ENCODE peak calls at places on chromosomes 4 and X, in five cellular contexts. L is tibial nerve; J is activated CD8-positive, alpha-beta memory T cell treated with anti-CD3 and anti-CD28 coated beads for 24 hours; U is fibroblast of the aortic adventitia; T is GM12864. R is an unnamed sample.

GRCh38 chr4:40587826-40588225 is 41.8 kb downstream of the RBM47 start:
- DNase-seq in L (no peak), J (no peak), U (peak), T (no peak), R (no peak)

GRCh38 chr4:155491336-155492131 is 114.8 kb upstream of the MAP9 start:
- DNase-seq in L (no peak), J (no peak), U (no peak), T (no peak), R (peak)

GRCh38 chr4:75289843-75290616 is 224.2 kb downstream of the RCHY1 start:
- DNase-seq in L (no peak), J (no peak), U (peak), T (peak), R (peak)

GRCh38 chr4:104491826-104492771 is 2.6 kb downstream of the CXXC4 start:
- DNase-seq in L (no peak), J (no peak), U (no peak), T (no peak), R (peak)

GRCh38 chr4:145216532-145216931 is 36.1 kb upstream of the OTUD4 start:
- DNase-seq in L (no peak), J (no peak), U (peak), T (no peak), R (no peak)

GRCh38 chr4:19224820-19225219 is 1026.9 kb upstream of the SLIT2 start:
- DNase-seq in L (no peak), J (no peak), U (peak), T (no peak), R (no peak)

GRCh38 chrX:29257516-29257915 is 670.3 kb downstream of the IL1RAPL1 start:
- DNase-seq in L (no peak), J (no peak), U (peak), T (no peak), R (no peak)

GRCh38 chr4:175932116-175932515 is 120.1 kb upstream of the GPM6A start:
- DNase-seq in L (no peak), J (no peak), U (no peak), T (no peak), R (no peak)

GRCh38 chrX:74461384-74461783 is 40.1 kb downstream of the SLC16A2 start:
- DNase-seq in L (no peak), J (no peak), U (no peak), T (no peak), R (no peak)

GRCh38 chrX:43581888-43582539 is 74.1 kb upstream of the MAOA start:
- DNase-seq in L (no peak), J (no peak), U (no peak), T (no peak), R (no peak)

GRCh38 chr4:14887842-14888433 is 114.3 kb upstream of the CPEB2 start:
- DNase-seq in L (no peak), J (no peak), U (no peak), T (no peak), R (no peak)

GRCh38 chr4:141130947-141131545 is 2.2 kb downstream of the RNF150 start:
- DNase-seq in L (no peak), J (no peak), U (no peak), T (no peak), R (no peak)

GRCh38 chr4:65580551-65580950 is 89.7 kb downstream of the EPHA5 start:
- DNase-seq in L (no peak), J (no peak), U (peak), T (no peak), R (no peak)

GRCh38 chrX:14491689-14492088 is 37.6 kb upstream of the GLRA2 start:
- DNase-seq in L (no peak), J (no peak), U (no peak), T (no peak), R (no peak)

GRCh38 chrX:134718329-134719317 is 60.4 kb upstream of the PLAC1 start:
- DNase-seq in L (peak), J (no peak), U (peak), T (peak), R (peak)

GRCh38 chr4:77493120-77493767 is 112.4 kb upstream of the CXCL13 start:
- DNase-seq in L (no peak), J (no peak), U (no peak), T (no peak), R (peak)

GRCh38 chrX:39204945-39205344 is 403.7 kb downstream of the MID1IP1 start:
- DNase-seq in L (no peak), J (no peak), U (no peak), T (no peak), R (no peak)

GRCh38 chr4:26300314-26301307 is 20.2 kb upstream of the RBPJ start:
- DNase-seq in L (no peak), J (no peak), U (peak), T (no peak), R (no peak)

GRCh38 chrX:154371771-154372300 is 2.6 kb downstream of the FLNA start:
- DNase-seq in L (no peak), J (no peak), U (no peak), T (no peak), R (no peak)

GRCh38 chr4:140353836-140354235 is 19.6 kb upstream of the SCOC start:
- DNase-seq in L (no peak), J (no peak), U (no peak), T (no peak), R (no peak)

GRCh38 chr4:101152521-101152920 is 194.8 kb downstream of the PPP3CA start:
- DNase-seq in L (no peak), J (no peak), U (no peak), T (no peak), R (no peak)

GRCh38 chr4:119059221-119059620 is 76.4 kb upstream of the MYOZ2 start:
- DNase-seq in L (no peak), J (no peak), U (no peak), T (no peak), R (no peak)

GRCh38 chr4:85686398-85686797 is 211.4 kb downstream of the ARHGAP24 start:
- DNase-seq in L (no peak), J (no peak), U (no peak), T (no peak), R (no peak)

GRCh38 chr4:123037809-123038208 is 115.4 kb upstream of the NUDT6 start:
- DNase-seq in L (no peak), J (no peak), U (peak), T (no peak), R (no peak)

GRCh38 chr4:1055721-1056590 is 44.5 kb downstream of the FGFRL1 start:
- DNase-seq in L (no peak), J (peak), U (peak), T (no peak), R (no peak)

R was measured in GM12878.